ENCODE peak calls at places on chromosome 1, in nine cellular contexts. Z, E, L, A, Y, I, X, S and J are unnamed samples. For H3K4me1, the result is how much of the 10 kb centered on the place peaks cover.

GRCh38 chr1:3570081-3570986 is 41.0 kb downstream of the MEGF6 start:
- DNase-seq in L (no peak), S (no peak), X (no peak), A (no peak), I (no peak), Z (no peak), E (no peak), Y (peak), J (no peak)

GRCh38 chr1:149936992-149937705 is 470 bp upstream of the MTMR11 start:
- DNase-seq in A (no peak), S (no peak), Y (peak), Z (peak), I (peak), X (peak), E (no peak), L (no peak), J (peak)

GRCh38 chr1:228781161-228781771 is 46.0 kb downstream of the RHOU start:
- DNase-seq in X (peak), A (no peak), L (no peak), I (no peak), Y (peak), E (no peak), Z (peak), S (no peak), J (peak)

GRCh38 chr1:151995774-151996173 is 2.1 kb upstream of the S100A10 start:
- DNase-seq in L (no peak), A (no peak), I (no peak), X (no peak), E (no peak), Y (no peak), Z (no peak), S (no peak), J (no peak)

GRCh38 chr1:22283596-22283995 is 140.7 kb upstream of the WNT4 start:
- DNase-seq in Z (no peak), A (no peak), X (no peak), E (no peak), Y (no peak), I (no peak), L (no peak), S (no peak), J (no peak)

GRCh38 chr1:244113532-244114320 is 62.6 kb downstream of the ZBTB18 start:
- DNase-seq in X (no peak), I (no peak), Y (no peak), A (no peak), E (no peak), S (no peak), Z (peak), L (no peak), J (no peak)

GRCh38 chr1:54575161-54575560 is 27.1 kb downstream of the ACOT11 start:
- DNase-seq in I (no peak), A (no peak), X (no peak), Z (no peak), S (no peak), L (peak), Y (no peak), E (no peak), J (no peak)

GRCh38 chr1:11746795-11747487 is 11.0 kb downstream of the AGTRAP start:
- DNase-seq in S (no peak), Z (no peak), X (no peak), E (no peak), Y (no peak), I (no peak), A (peak), L (peak), J (no peak)

GRCh38 chr1:193408782-193409293 is 222.4 kb upstream of the B3GALT2 start:
- DNase-seq in Z (peak), L (peak), X (peak), S (peak), Y (peak), A (peak), E (no peak), I (peak), J (peak)

GRCh38 chr1:67261646-67262045 is 46.0 kb upstream of the IL12RB2 start:
- DNase-seq in L (no peak), Y (no peak), I (no peak), Z (peak), E (no peak), X (no peak), S (no peak), A (no peak), J (no peak)

DNA sequence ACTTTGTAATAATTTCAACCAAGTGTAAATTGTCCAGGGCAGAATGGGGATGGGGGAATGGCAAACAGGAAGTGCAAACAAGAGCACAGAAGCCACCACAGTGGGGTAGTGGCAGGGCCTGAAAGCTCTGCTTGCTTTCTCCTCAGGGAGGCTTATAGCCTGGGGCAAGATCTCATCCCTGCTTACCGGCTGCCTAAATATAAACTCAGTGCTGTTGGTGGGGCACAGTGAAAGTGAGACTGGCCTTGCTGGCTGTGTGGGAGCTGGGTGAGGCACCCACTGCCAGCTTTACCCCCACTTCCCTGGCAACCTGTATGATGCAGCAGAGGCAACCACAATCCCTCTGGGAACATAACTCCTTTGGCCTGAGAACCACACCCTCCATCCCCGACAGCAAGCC is 15.2 kb downstream of the STYXL2 start:
- DNase-seq in Y (no peak), S (no peak), L (no peak), X (no peak), A (no peak), I (no peak), Z (no peak), E (no peak), J (no peak)
- H3K4me1 ChIP-seq in Y (under half), S (under half), L (under half), X (under half), A (half or more), I (under half), Z (under half), E (under half), J (under half)

GRCh38 chr1:39407496-39407888 is 83.9 kb upstream of the BMP8A start:
- DNase-seq in Z (no peak), Y (peak), S (no peak), L (no peak), E (no peak), I (no peak), X (no peak), A (no peak), J (no peak)
- H3K4me1 ChIP-seq in Z (under half), Y (half or more), S (half or more), L (half or more), E (under half), I (half or more), X (under half), A (half or more), J (under half)

DNA sequence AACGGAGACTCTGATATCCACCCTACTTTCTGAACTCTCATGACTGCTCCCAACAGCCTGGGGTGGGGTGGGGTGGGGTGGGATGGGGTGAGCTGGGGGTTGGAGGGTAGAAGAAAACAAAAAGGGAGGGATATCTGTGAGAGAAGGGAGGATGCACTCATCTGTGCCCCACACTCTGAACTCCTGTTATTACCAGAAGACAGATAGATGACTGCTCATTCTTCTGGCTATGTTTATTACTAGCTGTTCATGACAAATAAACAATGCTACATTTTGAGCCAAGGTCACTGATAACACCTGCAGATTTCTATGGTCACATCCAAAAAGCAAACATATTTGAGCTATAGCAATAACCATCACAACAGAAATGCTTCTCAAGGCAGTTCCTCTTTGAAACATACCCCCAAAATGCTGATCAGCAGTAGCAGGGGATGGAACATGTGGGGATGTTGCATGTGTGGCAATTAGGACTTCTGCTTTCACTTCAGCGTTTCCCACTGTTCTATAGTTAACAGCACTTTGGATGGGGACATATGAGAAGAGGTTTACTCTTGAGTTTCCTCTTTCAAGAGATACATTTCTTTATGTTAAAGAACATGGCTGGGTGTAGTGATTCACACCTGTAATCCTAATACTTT is 43.3 kb downstream of the GPR3 start:
- DNase-seq in A (no peak), L (no peak), Z (no peak), S (no peak), E (no peak), X (peak), Y (no peak), I (no peak), J (no peak)
- H3K4me1 ChIP-seq in A (half or more), L (half or more), Z (half or more), S (half or more), E (half or more), X (under half), Y (half or more), I (half or more), J (under half)

GRCh38 chr1:206895320-206895719 is 1.9 kb upstream of the IL24 start:
- DNase-seq in Y (no peak), L (no peak), E (no peak), X (no peak), Z (no peak), A (no peak), I (no peak), S (no peak), J (peak)

GRCh38 chr1:206897175-206897574 is at the start of gene IL24:
- DNase-seq in Y (no peak), E (no peak), Z (no peak), S (no peak), L (no peak), X (no peak), I (no peak), A (no peak), J (no peak)

GRCh38 chr1:206898089-206898908 is 1.1 kb downstream of the IL24 start:
- DNase-seq in Y (no peak), X (no peak), S (no peak), A (no peak), L (no peak), E (no peak), Z (peak), I (no peak), J (peak)

GRCh38 chr1:206895837-206896242 is 1.4 kb upstream of the IL24 start:
- DNase-seq in I (no peak), A (no peak), Y (peak), S (no peak), L (no peak), X (no peak), E (no peak), Z (peak), J (peak)

GRCh38 chr1:206896261-206896660 is 982 bp upstream of the IL24 start:
- DNase-seq in A (no peak), E (no peak), L (no peak), S (no peak), Z (no peak), Y (no peak), I (no peak), X (no peak), J (peak)
- H3K4me1 ChIP-seq in A (under half), E (under half), L (under half), S (under half), Z (under half), Y (under half), I (under half), X (under half), J (half or more)

GRCh38 chr1:227731241-227731677 is 3.8 kb downstream of the JMJD4 start:
- DNase-seq in L (no peak), S (peak), A (no peak), I (no peak), X (no peak), E (no peak), Y (no peak), Z (no peak), J (no peak)
- H3K4me1 ChIP-seq in L (under half), S (half or more), A (half or more), I (under half), X (under half), E (under half), Y (under half), Z (under half), J (under half)